ENCODE peak calls at places on chromosomes 12 and 14, in seven cellular contexts. V, M, W, F, Z, D and P are unnamed samples.
A peak's percentile ranks its signal among the peaks of the same experiment; 100 is the strongest.

GRCh38 chr12:11433664-11434063 is 38.3 kb upstream of the PRB2 start:
- DNase-seq in Z (no peak), V (no peak), F (no peak), D (no peak), W (no peak), M (no peak), P (no peak)

GRCh38 chr12:112418596-112419268 is at the start of gene PTPN11:
- DNase-seq in V (peak; percentile 86), W (peak; percentile 92), Z (peak; percentile 95), F (peak; percentile 64), M (peak; percentile 91), D (peak; percentile 90), P (peak; percentile 70)

GRCh38 chr12:24366514-24366913 is 417.0 kb upstream of the SOX5 start:
- DNase-seq in W (no peak), D (no peak), Z (no peak), V (no peak), M (no peak), F (no peak), P (no peak)

GRCh38 chr12:90010089-90010488 is 301.5 kb upstream of the ATP2B1 start:
- DNase-seq in W (peak; percentile 2), F (no peak), M (no peak), D (no peak), Z (no peak), V (no peak), P (peak; percentile 24)

GRCh38 chr12:27901959-27902358 is 70.6 kb downstream of the PTHLH start:
- DNase-seq in W (no peak), Z (no peak), M (no peak), F (no peak), V (no peak), D (no peak), P (no peak)

GRCh38 chr14:23727566-23728335 is 91.6 kb downstream of the DHRS2 start:
- DNase-seq in W (no peak), D (no peak), V (peak; percentile 20), Z (no peak), M (no peak), F (peak; percentile 63), P (peak; percentile 13)

GRCh38 chr14:60561845-60562746 is 53.1 kb downstream of the SIX6 start:
- DNase-seq in Z (peak; percentile 58), M (no peak), W (peak; percentile 35), F (peak; percentile 52), V (peak; percentile 28), D (peak; percentile 32), P (peak; percentile 62)

GRCh38 chr12:77999074-77999715 is 168.5 kb downstream of the NAV3 start:
- DNase-seq in F (no peak), W (no peak), D (no peak), V (peak; percentile 49), Z (no peak), M (no peak), P (no peak)

GRCh38 chr12:61713121-61713520 is 547.1 kb upstream of the USP15 start:
- DNase-seq in V (no peak), W (no peak), D (no peak), M (no peak), Z (no peak), F (no peak), P (no peak)

GRCh38 chr12:15629108-15629507 is 160.1 kb downstream of the EPS8 start:
- DNase-seq in D (no peak), M (no peak), Z (no peak), F (peak; percentile 52), V (no peak), W (no peak), P (no peak)

GRCh38 chr12:90449611-90450010 is 505.4 kb downstream of the CCER1 start:
- DNase-seq in M (no peak), D (no peak), Z (no peak), V (no peak), F (no peak), W (no peak), P (no peak)

GRCh38 chr14:71651228-71651627 is 281.0 kb upstream of the RGS6 start:
- DNase-seq in Z (no peak), V (no peak), M (no peak), D (no peak), W (no peak), F (no peak), P (no peak)

GRCh38 chr12:110776410-110776809 is 33.7 kb upstream of the PPP1CC start:
- DNase-seq in F (no peak), D (peak; percentile 45), Z (no peak), M (no peak), V (peak; percentile 76), W (peak; percentile 77), P (no peak)

GRCh38 chr12:102438047-102438822 is 42.1 kb downstream of the IGF1 start:
- DNase-seq in F (no peak), D (no peak), W (no peak), V (no peak), Z (no peak), M (no peak), P (no peak)

GRCh38 chr14:64755661-64756265 is 51.5 kb downstream of the PLEKHG3 start:
- DNase-seq in F (no peak), D (peak; percentile 90), M (peak; percentile 53), W (peak; percentile 25), Z (no peak), V (no peak), P (no peak)

GRCh38 chr12:57765003-57765697 is 1.7 kb downstream of the CYP27B1 start:
- DNase-seq in V (peak; percentile 53), W (peak; percentile 79), F (peak; percentile 70), M (peak; percentile 67), D (peak; percentile 67), Z (peak; percentile 44), P (no peak)